ENCODE peak calls at places on chromosome X, in seven cellular contexts. I, L, F, Z, B, C and H are unnamed samples.

GRCh38 chrX:63918611-63919010 is 133.6 kb upstream of the ARHGEF9 start:
- DNase-seq in L (no peak), C (no peak), I (no peak), Z (no peak), B (no peak), F (peak; percentile 70), H (no peak)

GRCh38 chrX:9942086-9942485 is 25.1 kb upstream of the CLDN34 start:
- DNase-seq in C (no peak), L (no peak), B (no peak), Z (no peak), I (no peak), F (no peak), H (no peak)

GRCh38 chrX:9494806-9495205 is 29.9 kb downstream of the TBL1X start:
- DNase-seq in I (no peak), B (no peak), Z (no peak), C (no peak), F (peak; percentile 51), L (no peak), H (no peak)

GRCh38 chrX:108199691-108200090 is 108.1 kb downstream of the ATG4A start:
- DNase-seq in L (no peak), Z (no peak), I (no peak), C (no peak), F (peak; percentile 53), B (peak; percentile 77), H (no peak)

GRCh38 chrX:107773206-107773605 is 2.4 kb downstream of the TSC22D3 start:
- DNase-seq in F (no peak), Z (no peak), C (no peak), I (no peak), L (no peak), B (no peak), H (no peak)

GRCh38 chrX:22660756-22661155 is 339.0 kb upstream of the DDX53 start:
- DNase-seq in Z (no peak), F (peak; percentile 39), C (no peak), B (no peak), I (no peak), L (no peak), H (no peak)

GRCh38 chrX:39973810-39974209 is 123.9 kb downstream of the BCOR start:
- DNase-seq in I (no peak), L (no peak), Z (no peak), C (no peak), F (no peak), B (no peak), H (no peak)

GRCh38 chrX:20913760-20914159 is 460.5 kb upstream of the CNKSR2 start:
- DNase-seq in Z (no peak), I (no peak), C (no peak), B (peak; percentile 35), F (peak; percentile 2), L (no peak), H (no peak)

GRCh38 chrX:20515841-20516461 is 249.2 kb upstream of the RPS6KA3 start:
- DNase-seq in Z (no peak), B (peak; percentile 90), F (peak; percentile 85), C (no peak), L (no peak), I (no peak), H (no peak)

GRCh38 chrX:8815460-8816065 is 14.4 kb upstream of the FAM9A start:
- DNase-seq in B (peak; percentile 82), I (no peak), Z (no peak), F (peak; percentile 34), C (no peak), L (no peak), H (no peak)

GRCh38 chrX:96181571-96181970 is 503.1 kb upstream of the DIAPH2 start:
- DNase-seq in I (no peak), L (no peak), Z (no peak), B (no peak), F (no peak), C (no peak), H (no peak)

GRCh38 chrX:13029831-13030771 is 14.3 kb downstream of the FAM9C start:
- DNase-seq in L (no peak), B (peak; percentile 80), F (peak; percentile 26), I (no peak), C (no peak), Z (no peak), H (no peak)

GRCh38 chrX:39762266-39762841 is 335.4 kb downstream of the BCOR start:
- DNase-seq in B (no peak), I (no peak), F (no peak), C (no peak), Z (no peak), L (no peak), H (no peak)

GRCh38 chrX:1493877-1494510 is 41.3 kb upstream of the ASMTL start:
- DNase-seq in B (no peak), F (no peak), I (peak; percentile 50), C (peak; percentile 22), L (no peak), Z (peak; percentile 53), H (no peak)
- H3K4me1 ChIP-seq in B (no peaks in the 10 kb centered on the region), F (no peaks in the 10 kb centered on the region), I (no peaks in the 10 kb centered on the region), C (peaks cover 5% of the 10 kb centered on the region), L (no peaks in the 10 kb centered on the region), Z (no peaks in the 10 kb centered on the region), H (peaks cover 13% of the 10 kb centered on the region)

GRCh38 chrX:152898442-152898841 is 575 bp downstream of the ZNF185 start:
- DNase-seq in I (no peak), F (no peak), Z (peak; percentile 28), B (no peak), C (no peak), L (no peak), H (no peak)
- H3K27ac ChIP-seq in I (no peak overlapping the region), F (no peak overlapping the region), Z (no peak overlapping the region), B (peak overlapping the region; percentile 36), C (peak overlapping the region; percentile 56), L (no peak overlapping the region), H (no peak overlapping the region)

DNA sequence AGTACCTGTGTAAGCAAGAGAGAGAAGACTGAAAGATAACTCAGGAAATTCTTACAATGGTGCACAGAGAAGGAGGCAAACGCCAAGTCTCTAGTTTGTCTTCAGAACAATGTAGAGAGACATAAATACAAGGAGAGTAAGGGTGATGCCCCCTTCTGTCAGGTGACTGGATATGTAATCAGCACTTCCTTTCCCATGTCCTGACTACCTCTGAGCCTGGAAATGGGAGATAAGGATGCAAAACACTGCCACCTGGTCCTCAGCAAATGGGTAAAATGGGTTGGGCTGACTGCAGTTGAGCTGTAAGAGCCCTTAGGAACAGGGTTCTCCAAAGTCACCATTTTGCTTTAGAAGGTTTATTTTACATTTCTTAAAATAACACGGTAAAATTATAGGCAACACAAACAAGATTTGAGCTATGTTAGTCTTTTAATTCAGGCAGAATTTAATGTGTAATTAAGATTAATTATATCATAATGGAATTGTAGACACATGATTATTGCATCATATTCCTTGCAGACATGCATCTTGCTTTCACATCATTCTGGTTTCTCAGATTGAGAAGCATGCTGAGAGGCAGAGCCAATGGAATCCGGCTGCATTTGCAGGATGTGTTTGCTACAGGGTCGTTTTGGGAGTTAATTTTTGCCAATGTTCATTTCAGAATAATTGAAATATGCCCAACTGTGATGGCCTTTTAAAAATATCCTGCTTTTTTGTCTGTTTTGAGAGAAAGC is 37.2 kb upstream of the ARX start:
- DNase-seq in F (no peak), C (no peak), B (no peak), L (no peak), I (no peak), Z (no peak), H (no peak)
- H3K4me1 ChIP-seq in F (no peaks in the 10 kb centered on the region), C (no peaks in the 10 kb centered on the region), B (no peaks in the 10 kb centered on the region), L (no peaks in the 10 kb centered on the region), I (no peaks in the 10 kb centered on the region), Z (no peaks in the 10 kb centered on the region), H (no peaks in the 10 kb centered on the region)

GRCh38 chrX:154968353-154968752 is 54.2 kb downstream of the F8 start:
- DNase-seq in F (no peak), L (no peak), C (no peak), Z (no peak), I (no peak), B (no peak), H (no peak)

DNA sequence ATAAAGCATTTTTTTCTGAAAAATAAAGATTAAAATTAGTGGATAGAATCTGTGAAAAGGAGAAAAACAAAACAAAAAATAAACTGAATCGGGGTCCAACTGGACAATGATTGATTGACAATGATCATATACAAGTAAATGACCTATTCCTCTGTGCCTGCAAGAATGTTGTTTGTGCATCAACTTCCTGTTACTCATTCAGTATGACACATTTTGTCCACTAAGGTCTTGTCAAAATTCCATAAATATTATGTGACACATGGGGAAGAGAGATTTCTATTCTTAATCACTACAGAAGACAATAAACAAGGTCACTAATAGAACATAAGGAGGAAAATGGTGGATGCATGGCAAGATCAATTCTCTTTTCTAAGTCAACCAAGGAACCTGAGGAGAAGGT is 54.9 kb downstream of the F8 start:
- DNase-seq in F (peak; percentile 31), L (no peak), B (peak; percentile 71), C (no peak), I (no peak), Z (no peak), H (no peak)
- H3K27ac ChIP-seq in F (no peak overlapping the region), L (no peak overlapping the region), B (no peak overlapping the region), C (no peak overlapping the region), I (no peak overlapping the region), Z (no peak overlapping the region), H (no peak overlapping the region)